ENCODE peak calls at places on chromosomes 4 and X, in four cellular contexts. H is H1, F is mesenchymal stem cell, W is neuronal stem cell. X is an unnamed sample. For H3K27me3, the result is how much of the 10 kb centered on the place peaks cover.

GRCh38 chr4:38499101-38499500 is 164.9 kb upstream of the KLF3 start:
- DNase-seq in H (no peak), F (no peak), W (no peak), X (no peak)

GRCh38 chr4:138114434-138114833 is 127.7 kb downstream of the SLC7A11 start:
- DNase-seq in H (no peak), F (peak), W (no peak), X (no peak)

GRCh38 chrX:147848543-147849448 is 62.9 kb upstream of the FMR1 start:
- DNase-seq in H (no peak), F (no peak), W (no peak), X (no peak)

GRCh38 chr4:7967501-7968261 is 28.0 kb upstream of the AFAP1 start:
- DNase-seq in H (no peak), F (peak), W (no peak), X (no peak)

GRCh38 chr4:100842856-100843255 is 325.0 kb upstream of the EMCN start:
- DNase-seq in H (no peak), F (peak), W (no peak), X (no peak)

GRCh38 chrX:132482632-132483031 is 6.2 kb downstream of the MBNL3 start:
- DNase-seq in H (no peak), F (no peak), W (no peak), X (no peak)

GRCh38 chr4:24924309-24924781 is 11.5 kb upstream of the CCDC149 start:
- DNase-seq in H (no peak), F (peak), W (no peak), X (no peak)

GRCh38 chr4:163108614-163109013 is 58.1 kb downstream of the NAF1 start:
- DNase-seq in H (no peak), F (no peak), W (no peak), X (no peak)

GRCh38 chrX:48632207-48632606 is 34.9 kb downstream of the WDR13 start:
- DNase-seq in H (no peak), F (no peak), W (no peak), X (no peak)

GRCh38 chrX:50000937-50001542 is 78.6 kb downstream of the CLCN5 start:
- DNase-seq in H (no peak), F (no peak), W (no peak), X (no peak)

GRCh38 chrX:39758791-39759525 is 338.8 kb downstream of the BCOR start:
- DNase-seq in H (no peak), F (no peak), W (no peak), X (no peak)

DNA sequence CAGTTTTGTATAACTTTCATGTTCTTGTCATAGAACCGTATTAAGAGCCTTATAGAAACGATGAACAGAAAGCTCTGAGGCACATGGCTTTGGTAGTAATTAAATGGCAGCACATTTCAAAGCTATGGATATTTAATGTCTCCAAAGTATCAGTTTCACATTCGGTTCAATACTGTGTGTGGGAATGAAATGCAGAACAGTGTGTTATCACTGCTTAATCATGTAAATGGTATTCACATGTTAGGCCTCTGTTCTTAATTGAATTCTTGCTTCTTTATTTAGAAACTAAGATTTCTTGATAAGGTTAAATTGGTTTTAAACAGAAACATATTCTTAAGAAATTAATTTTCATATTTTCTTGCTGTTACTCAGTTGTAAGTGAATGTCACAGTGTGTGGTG is 701.0 kb upstream of the PITX2 start:
- DNase-seq in H (no peak), F (peak), W (no peak), X (no peak)
- H4K8ac ChIP-seq in H (no peak), F (no peak), W (no peak), X (no peak)

GRCh38 chr4:80202190-80202711 is 4.9 kb downstream of the PRDM8 start:
- DNase-seq in H (no peak), F (peak), W (no peak), X (peak)
- H3K27me3 ChIP-seq in H (half or more), F (under half), W (half or more), X (half or more)

GRCh38 chrX:112197845-112198244 is 115.3 kb upstream of the TRPC5 start:
- DNase-seq in H (no peak), F (no peak), W (no peak), X (no peak)
- H2AK5ac ChIP-seq in H (no peak), F (no peak), W (no peak), X (no peak)

DNA sequence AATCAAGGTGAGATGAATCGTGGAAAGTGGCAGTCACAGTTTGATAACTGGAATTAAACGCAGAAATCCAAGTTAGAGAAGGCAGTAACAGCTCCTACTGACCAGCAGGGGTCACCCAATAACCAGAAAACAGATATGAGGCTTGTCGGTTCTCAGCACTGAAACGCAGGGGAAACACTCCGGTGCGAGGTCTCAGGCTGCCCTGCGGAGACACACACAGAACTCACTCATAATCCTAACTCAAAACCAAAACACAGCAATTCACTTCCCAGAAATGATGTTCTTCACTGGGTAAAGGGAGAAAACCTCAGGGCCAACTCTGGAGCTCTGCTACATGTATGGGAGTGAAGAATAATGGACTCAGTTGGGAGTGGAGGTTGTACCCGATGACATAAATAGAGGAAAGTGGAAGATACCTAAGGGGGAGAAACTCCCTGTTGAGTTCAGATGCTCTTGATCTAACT is 384.4 kb downstream of the RAPGEF2 start:
- DNase-seq in H (peak), F (peak), W (peak), X (peak)
- H4K8ac ChIP-seq in H (no peak), F (no peak), W (no peak), X (no peak)

GRCh38 chrX:107445146-107445545 is 4.3 kb upstream of the FRMPD3 start:
- DNase-seq in H (no peak), F (no peak), W (no peak), X (no peak)

GRCh38 chrX:107445636-107446035 is 3.8 kb upstream of the FRMPD3 start:
- DNase-seq in H (no peak), F (no peak), W (no peak), X (no peak)

GRCh38 chrX:107449490-107450175 is at the start of gene FRMPD3:
- DNase-seq in H (no peak), F (no peak), W (peak), X (peak)

GRCh38 chrX:107448625-107449468 is 605 bp upstream of the FRMPD3 start:
- DNase-seq in H (no peak), F (no peak), W (peak), X (peak)

GRCh38 chrX:107447642-107448041 is 1.8 kb upstream of the FRMPD3 start:
- DNase-seq in H (no peak), F (no peak), W (no peak), X (no peak)
- H3K27me3 ChIP-seq in H (under half), F (half or more), W (under half), X (under half)

GRCh38 chr4:14726441-14727405 is 275.6 kb upstream of the CPEB2 start:
- DNase-seq in H (no peak), F (no peak), W (no peak), X (peak)

DNA sequence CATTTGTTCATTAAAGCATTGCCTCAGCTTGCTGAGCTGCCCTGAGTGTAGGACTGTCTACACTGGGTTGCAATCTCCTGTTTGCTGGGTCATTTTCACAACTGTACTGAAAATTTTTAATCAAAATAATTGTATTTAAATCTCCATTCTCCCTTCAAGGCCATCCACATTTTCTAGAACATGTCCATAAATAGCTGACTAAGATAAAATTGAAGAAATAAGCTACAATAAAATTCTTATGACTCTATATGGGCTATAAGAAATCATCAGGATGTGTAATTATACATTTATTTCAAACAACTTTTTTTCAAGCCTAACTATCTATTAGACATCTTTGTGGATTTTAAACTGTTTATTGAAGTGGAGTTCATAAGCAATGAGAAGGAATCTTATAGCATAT is 272.7 kb upstream of the CPEB2 start:
- DNase-seq in H (no peak), F (no peak), W (no peak), X (no peak)
- H2AK5ac ChIP-seq in H (no peak), F (no peak), W (no peak), X (no peak)

GRCh38 chr4:142366821-142367220 is 479.3 kb downstream of the INPP4B start:
- DNase-seq in H (no peak), F (peak), W (no peak), X (no peak)

GRCh38 chr4:142365386-142365785 is 480.7 kb downstream of the INPP4B start:
- DNase-seq in H (no peak), F (no peak), W (no peak), X (no peak)

GRCh38 chr4:142360657-142361056 is 485.4 kb downstream of the INPP4B start:
- DNase-seq in H (no peak), F (no peak), W (no peak), X (no peak)

GRCh38 chr4:142361981-142362380 is 484.1 kb downstream of the INPP4B start:
- DNase-seq in H (no peak), F (no peak), W (no peak), X (no peak)

DNA sequence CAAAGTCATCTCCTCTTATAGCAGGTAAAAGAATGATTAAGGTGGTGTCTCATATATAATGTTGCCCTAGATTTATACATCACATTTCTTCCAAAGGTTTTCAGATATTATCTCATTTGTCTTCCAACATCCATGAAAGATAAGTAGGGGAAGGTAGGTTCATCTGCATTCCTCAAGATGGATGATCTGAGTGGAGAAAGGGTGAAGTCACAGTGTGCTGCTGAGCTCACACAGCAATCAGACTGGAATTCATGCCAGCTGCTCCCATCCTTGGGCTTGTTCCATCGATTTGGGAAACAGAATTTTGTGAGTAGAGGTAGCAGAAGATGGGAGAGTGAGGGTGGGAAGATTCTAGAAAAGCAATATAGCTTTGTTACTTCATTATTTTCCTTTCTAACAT is 482.4 kb downstream of the INPP4B start:
- DNase-seq in H (no peak), F (no peak), W (no peak), X (no peak)
- H4K8ac ChIP-seq in H (no peak), F (no peak), W (no peak), X (no peak)

X was measured in H9.